ENCODE peak calls at places on chromosomes 5 and 9, in nine cellular contexts. L is GM23338, A is SJSA1, Z is left cardiac atrium, P is spleen, O is KBM-7, N is epithelial cell of prostate, J is GM04504, T is NCI-H2171 treated with DMSO at 0.1 percent for 48 hours. R is an unnamed sample.

GRCh38 chr9:94945191-94946144 is 219.0 kb downstream of the AOPEP start:
- DNase-seq in L (no peak), A (peak; percentile 58), Z (peak; percentile 70), P (no peak), O (no peak), N (no peak), J (peak; percentile 81), T (peak; percentile 71), R (no peak)

GRCh38 chr9:10910779-10911178 is 298.0 kb upstream of the PTPRD start:
- DNase-seq in L (no peak), A (no peak), Z (no peak), P (no peak), O (no peak), N (no peak), J (no peak), T (no peak), R (no peak)

GRCh38 chr5:60843693-60844428 is at the start of gene ELOVL7:
- DNase-seq in L (peak; percentile 94), A (peak; percentile 43), Z (peak; percentile 26), P (peak; percentile 80), O (peak; percentile 86), N (peak; percentile 39), J (no peak), T (peak; percentile 61), R (no peak)

GRCh38 chr5:172255444-172255843 is 28.1 kb downstream of the UBTD2 start:
- DNase-seq in L (no peak), A (no peak), Z (no peak), P (no peak), O (no peak), N (no peak), J (no peak), T (no peak), R (no peak)

GRCh38 chr5:1294839-1295649 is at the start of gene TERT:
- DNase-seq in L (peak; percentile 83), A (peak; percentile 50), Z (no peak), P (peak; percentile 85), O (no peak), N (no peak), J (no peak), T (no peak), R (no peak)

GRCh38 chr5:172935096-172935495 is 24.1 kb upstream of the RPL26L1 start:
- DNase-seq in L (no peak), A (no peak), Z (no peak), P (no peak), O (no peak), N (no peak), J (no peak), T (no peak), R (no peak)

GRCh38 chr5:96584712-96585111 is 77.5 kb upstream of the CAST start:
- DNase-seq in L (no peak), A (no peak), Z (peak; percentile 20), P (no peak), O (peak; percentile 18), N (no peak), J (no peak), T (no peak), R (no peak)

GRCh38 chr9:94611638-94612068 is 18.0 kb upstream of the FBP2 start:
- DNase-seq in L (no peak), A (no peak), Z (no peak), P (no peak), O (peak; percentile 27), N (no peak), J (no peak), T (no peak), R (no peak)

GRCh38 chr5:81420039-81420667 is 26.2 kb upstream of the ACOT12 start:
- DNase-seq in L (no peak), A (peak; percentile 64), Z (no peak), P (no peak), O (peak; percentile 69), N (peak; percentile 76), J (peak; percentile 80), T (no peak), R (peak; percentile 13)

GRCh38 chr5:177320879-177321278 is 9.2 kb upstream of the MXD3 start:
- DNase-seq in L (no peak), A (no peak), Z (no peak), P (peak; percentile 70), O (peak; percentile 83), N (no peak), J (no peak), T (no peak), R (no peak)

GRCh38 chr5:142551242-142552067 is 134.4 kb downstream of the FGF1 start:
- DNase-seq in L (peak; percentile 77), A (no peak), Z (peak; percentile 34), P (no peak), O (peak; percentile 25), N (no peak), J (no peak), T (peak; percentile 31), R (no peak)

GRCh38 chr5:68374770-68375518 is 159.4 kb downstream of the PIK3R1 start:
- DNase-seq in L (no peak), A (no peak), Z (no peak), P (no peak), O (no peak), N (no peak), J (peak; percentile 27), T (no peak), R (no peak)

GRCh38 chr5:38414348-38414747 is 142.1 kb downstream of the LIFR start:
- DNase-seq in L (no peak), A (no peak), Z (no peak), P (no peak), O (no peak), N (no peak), J (peak; percentile 62), T (no peak), R (no peak)

GRCh38 chr9:29740518-29740917 is 2167.2 kb upstream of the C9orf72 start:
- DNase-seq in L (no peak), A (no peak), Z (no peak), P (no peak), O (peak; percentile 31), N (no peak), J (no peak), T (no peak), R (no peak)

GRCh38 chr5:5492087-5492933 is 69.8 kb downstream of the ICE1 start:
- DNase-seq in L (peak; percentile 79), A (no peak), Z (no peak), P (no peak), O (peak; percentile 51), N (no peak), J (no peak), T (peak; percentile 71), R (no peak)

GRCh38 chr5:136808756-136809155 is 443.4 kb upstream of the TRPC7 start:
- DNase-seq in L (no peak), A (no peak), Z (no peak), P (no peak), O (no peak), N (no peak), J (no peak), T (no peak), R (no peak)

GRCh38 chr9:5586391-5586802 is 42.5 kb upstream of the RIC1 start:
- DNase-seq in L (no peak), A (peak; percentile 38), Z (no peak), P (no peak), O (no peak), N (no peak), J (peak; percentile 43), T (no peak), R (no peak)

GRCh38 chr9:13139641-13140171 is 139.8 kb downstream of the MPDZ start:
- DNase-seq in L (peak; percentile 15), A (peak; percentile 68), Z (no peak), P (no peak), O (no peak), N (no peak), J (peak; percentile 45), T (no peak), R (no peak)

GRCh38 chr5:61731267-61731945 is 399.3 kb downstream of the ZSWIM6 start:
- DNase-seq in L (no peak), A (no peak), Z (no peak), P (no peak), O (no peak), N (no peak), J (no peak), T (no peak), R (no peak)

GRCh38 chr9:109745335-109746283 is 34.4 kb upstream of the PALM2AKAP2 start:
- DNase-seq in L (peak; percentile 18), A (peak; percentile 44), Z (peak; percentile 74), P (no peak), O (no peak), N (no peak), J (peak; percentile 18), T (peak; percentile 91), R (no peak)

GRCh38 chr5:76974768-76975167 is 21.9 kb downstream of the CRHBP start:
- DNase-seq in L (no peak), A (no peak), Z (no peak), P (no peak), O (peak; percentile 16), N (no peak), J (no peak), T (no peak), R (no peak)

GRCh38 chr9:114164191-114164794 is 9.0 kb downstream of the COL27A1 start:
- DNase-seq in L (no peak), A (no peak), Z (peak; percentile 1), P (peak; percentile 41), O (no peak), N (no peak), J (no peak), T (no peak), R (no peak)

GRCh38 chr9:76634356-76635054 is 129.7 kb upstream of the PCA3 start:
- DNase-seq in L (no peak), A (no peak), Z (no peak), P (no peak), O (no peak), N (peak; percentile 27), J (no peak), T (no peak), R (no peak)

GRCh38 chr9:123957168-123957721 is 27.3 kb upstream of the DENND1A start:
- DNase-seq in L (no peak), A (no peak), Z (no peak), P (no peak), O (no peak), N (no peak), J (no peak), T (no peak), R (no peak)

GRCh38 chr9:115109486-115109885 is 8.5 kb downstream of the TNC start:
- DNase-seq in L (no peak), A (peak; percentile 60), Z (no peak), P (no peak), O (no peak), N (no peak), J (no peak), T (no peak), R (no peak)

GRCh38 chr5:137039939-137040515 is 459.1 kb downstream of the SPOCK1 start:
- DNase-seq in L (no peak), A (no peak), Z (no peak), P (no peak), O (no peak), N (no peak), J (no peak), T (peak; percentile 83), R (no peak)

GRCh38 chr5:143527808-143528207 is 124.3 kb upstream of the NR3C1 start:
- DNase-seq in L (no peak), A (peak; percentile 61), Z (no peak), P (no peak), O (no peak), N (no peak), J (no peak), T (no peak), R (no peak)

GRCh38 chr9:93667627-93668026 is 91.2 kb downstream of the PHF2 start:
- DNase-seq in L (no peak), A (peak; percentile 33), Z (peak; percentile 4), P (peak; percentile 53), O (no peak), N (no peak), J (no peak), T (no peak), R (no peak)

GRCh38 chr5:160769264-160769663 is 82.7 kb downstream of the ATP10B start:
- DNase-seq in L (no peak), A (no peak), Z (no peak), P (no peak), O (no peak), N (no peak), J (no peak), T (peak; percentile 65), R (no peak)

GRCh38 chr5:132260714-132261615 is 3.5 kb downstream of the PDLIM4 start:
- DNase-seq in L (no peak), A (peak; percentile 97), Z (peak; percentile 85), P (peak; percentile 46), O (peak; percentile 48), N (peak; percentile 26), J (no peak), T (no peak), R (no peak)